ENCODE peak calls at places on chromosomes 1 and 21, in eight cellular contexts. E, S, M, Y, P, I, G and N are unnamed samples.

GRCh38 chr1:37515185-37516034 is 844 bp upstream of the MEAF6 start:
- DNase-seq in E (no peak), S (no peak), M (no peak), Y (no peak), P (no peak), I (no peak), G (peak), N (no peak)

GRCh38 chr1:222455188-222455879 is 92.6 kb downstream of the HHIPL2 start:
- DNase-seq in E (peak), S (peak), M (peak), Y (no peak), P (peak), I (peak), G (peak), N (peak)

GRCh38 chr1:63607322-63607721 is 14.1 kb downstream of the PGM1 start:
- DNase-seq in E (no peak), S (no peak), M (no peak), Y (no peak), P (no peak), I (no peak), G (no peak), N (no peak)

GRCh38 chr1:69172003-69173000 is 395.4 kb upstream of the LRRC7 start:
- DNase-seq in E (no peak), S (no peak), M (peak), Y (no peak), P (no peak), I (no peak), G (no peak), N (no peak)

GRCh38 chr1:73943270-73943669 is 254.7 kb downstream of the LRRIQ3 start:
- DNase-seq in E (no peak), S (no peak), M (peak), Y (no peak), P (no peak), I (no peak), G (no peak), N (no peak)

GRCh38 chr1:111214884-111215283 is 12.6 kb upstream of the CHI3L2 start:
- DNase-seq in E (peak), S (no peak), M (no peak), Y (no peak), P (peak), I (no peak), G (no peak), N (no peak)

GRCh38 chr1:166172106-166172505 is 5.3 kb upstream of the FAM78B start:
- DNase-seq in E (no peak), S (no peak), M (peak), Y (no peak), P (no peak), I (no peak), G (no peak), N (no peak)

GRCh38 chr1:16351449-16351993 is 759 bp downstream of the FBXO42 start:
- DNase-seq in E (no peak), S (no peak), M (peak), Y (peak), P (peak), I (no peak), G (peak), N (peak)

GRCh38 chr1:65420590-65421340 is at the start of the genes LEPR and LEPROT:
- DNase-seq in E (no peak), S (no peak), M (no peak), Y (peak), P (no peak), I (no peak), G (peak), N (no peak)

GRCh38 chr1:53107570-53108322 is 34.7 kb downstream of the SLC1A7 start:
- DNase-seq in E (no peak), S (no peak), M (no peak), Y (no peak), P (no peak), I (no peak), G (peak), N (no peak)

GRCh38 chr1:115160728-115161127 is 71.4 kb upstream of the TSPAN2 start:
- DNase-seq in E (no peak), S (no peak), M (no peak), Y (no peak), P (no peak), I (no peak), G (no peak), N (no peak)

GRCh38 chr1:36805979-36806640 is 228.2 kb downstream of the GRIK3 start:
- DNase-seq in E (no peak), S (no peak), M (no peak), Y (no peak), P (no peak), I (no peak), G (no peak), N (no peak)

GRCh38 chr1:239011382-239011781 is 375.0 kb upstream of the CHRM3 start:
- DNase-seq in E (no peak), S (no peak), M (no peak), Y (no peak), P (no peak), I (no peak), G (no peak), N (no peak)

GRCh38 chr1:234972411-234973191 is 156.0 kb downstream of the TOMM20 start:
- DNase-seq in E (no peak), S (no peak), M (no peak), Y (no peak), P (peak), I (no peak), G (peak), N (peak)

GRCh38 chr1:2127181-2128145 is 67.1 kb downstream of the FAAP20 start:
- DNase-seq in E (no peak), S (peak), M (no peak), Y (no peak), P (no peak), I (no peak), G (no peak), N (no peak)

GRCh38 chr1:24909388-24909898 is 20.6 kb downstream of the RUNX3 start:
- DNase-seq in E (no peak), S (no peak), M (peak), Y (no peak), P (no peak), I (no peak), G (no peak), N (no peak)

GRCh38 chr1:93061895-93062792 is 16.9 kb upstream of the MTF2 start:
- DNase-seq in E (no peak), S (no peak), M (peak), Y (peak), P (peak), I (no peak), G (peak), N (no peak)

GRCh38 chr1:158180741-158181576 is at the start of gene CD1D:
- DNase-seq in E (no peak), S (peak), M (peak), Y (peak), P (peak), I (no peak), G (no peak), N (no peak)

GRCh38 chr1:155514582-155515187 is 47.9 kb downstream of the ASH1L start:
- DNase-seq in E (no peak), S (no peak), M (no peak), Y (no peak), P (peak), I (no peak), G (no peak), N (no peak)

GRCh38 chr1:9906466-9906865 is 3.6 kb downstream of the CTNNBIP1 start:
- DNase-seq in E (no peak), S (no peak), M (no peak), Y (no peak), P (no peak), I (no peak), G (no peak), N (no peak)

GRCh38 chr1:5857011-5857410 is 135.2 kb downstream of the NPHP4 start:
- DNase-seq in E (no peak), S (no peak), M (no peak), Y (no peak), P (no peak), I (no peak), G (no peak), N (no peak)

GRCh38 chr1:47852006-47852686 is 145.0 kb downstream of the TRABD2B start:
- DNase-seq in E (no peak), S (peak), M (no peak), Y (no peak), P (no peak), I (no peak), G (no peak), N (no peak)

GRCh38 chr1:27391511-27392095 is 819 bp upstream of the GPR3 start:
- DNase-seq in E (peak), S (no peak), M (peak), Y (peak), P (peak), I (no peak), G (peak), N (no peak)

GRCh38 chr1:94463765-94464330 is 45.7 kb downstream of the ABCD3 start:
- DNase-seq in E (no peak), S (no peak), M (peak), Y (peak), P (peak), I (no peak), G (peak), N (no peak)

GRCh38 chr1:118788372-118788955 is 199.7 kb downstream of the TBX15 start:
- DNase-seq in E (no peak), S (no peak), M (peak), Y (peak), P (no peak), I (no peak), G (peak), N (no peak)

GRCh38 chr21:45644041-45644906 is 749 bp downstream of the PCBP3 start:
- DNase-seq in E (no peak), S (no peak), M (no peak), Y (peak), P (peak), I (no peak), G (no peak), N (no peak)

GRCh38 chr21:41142051-41142795 is 25.7 kb upstream of the BACE2 start:
- DNase-seq in E (no peak), S (no peak), M (peak), Y (no peak), P (no peak), I (no peak), G (peak), N (peak)

GRCh38 chr1:46613661-46614603 is 2.7 kb downstream of the MOB3C start:
- DNase-seq in E (no peak), S (peak), M (peak), Y (no peak), P (peak), I (no peak), G (no peak), N (peak)

GRCh38 chr1:101996830-101997485 is at the start of gene OLFM3:
- DNase-seq in E (no peak), S (no peak), M (peak), Y (peak), P (no peak), I (no peak), G (peak), N (no peak)

GRCh38 chr21:40166291-40166843 is 299.1 kb downstream of the PCP4 start:
- DNase-seq in E (no peak), S (no peak), M (peak), Y (no peak), P (no peak), I (no peak), G (peak), N (no peak)

GRCh38 chr1:203796223-203796747 is 862 bp downstream of the ZBED6 start:
- DNase-seq in E (peak), S (no peak), M (peak), Y (no peak), P (peak), I (no peak), G (peak), N (no peak)